ENCODE peak calls at places on chromosomes 11 and 22, in seven cellular contexts. N is MM.1S, W is HepG2, L is fibroblast of mammary gland, G is fibroblast of pulmonary artery, M is IMR-90, Z is osteocyte. T is an unnamed sample.

GRCh38 chr22:45997077-45997774 is 20.3 kb upstream of the WNT7B start:
- DNase-seq in G (peak; percentile 97), L (peak; percentile 99), W (no peak), M (peak; percentile 95), N (peak; percentile 34), Z (peak; percentile 95), T (peak; percentile 68)

GRCh38 chr22:20996598-20997535 is 5.1 kb downstream of the THAP7 start:
- DNase-seq in G (no peak), M (no peak), N (no peak), W (no peak), Z (no peak), L (no peak), T (no peak)

GRCh38 chr11:63795066-63795465 is 18.2 kb upstream of the SPINDOC start:
- DNase-seq in G (no peak), W (no peak), Z (no peak), N (no peak), M (no peak), L (no peak), T (no peak)

GRCh38 chr11:61769169-61769920 is 16.9 kb downstream of the MYRF start:
- DNase-seq in L (no peak), G (peak; percentile 46), N (no peak), M (peak; percentile 48), W (peak; percentile 90), Z (no peak), T (no peak)

GRCh38 chr11:3859373-3859881 is 4.0 kb downstream of the STIM1 start:
- DNase-seq in N (peak; percentile 85), L (no peak), M (no peak), Z (no peak), W (no peak), G (no peak), T (peak; percentile 63)

GRCh38 chr11:108012139-108012725 is 3.5 kb downstream of the CUL5 start:
- DNase-seq in G (no peak), Z (no peak), L (no peak), W (no peak), N (no peak), M (no peak), T (no peak)

GRCh38 chr22:38078046-38078840 is 5.7 kb downstream of the SLC16A8 start:
- DNase-seq in W (no peak), L (no peak), Z (no peak), N (no peak), G (no peak), M (no peak), T (no peak)

GRCh38 chr22:16917144-16918003 is 90.6 kb downstream of the GAB4 start:
- DNase-seq in L (peak; percentile 59), N (peak; percentile 74), W (peak; percentile 57), Z (no peak), G (peak; percentile 46), M (peak; percentile 15), T (peak; percentile 59)

GRCh38 chr11:134592391-134592990 is 180.4 kb upstream of the B3GAT1 start:
- DNase-seq in N (peak; percentile 27), G (peak; percentile 0), Z (peak; percentile 79), M (no peak), L (peak; percentile 1), W (peak; percentile 15), T (no peak)

GRCh38 chr11:7089328-7090251 is 792 bp downstream of the RBMXL2 start:
- DNase-seq in N (no peak), L (no peak), W (no peak), G (no peak), Z (no peak), M (no peak), T (no peak)

GRCh38 chr11:130816516-130816915 is 99.8 kb downstream of the SNX19 start:
- DNase-seq in W (no peak), L (peak; percentile 45), G (no peak), Z (no peak), M (no peak), N (no peak), T (no peak)

GRCh38 chr11:36793542-36793926 is 195.5 kb upstream of the RAG2 start:
- DNase-seq in L (no peak), G (no peak), Z (no peak), W (no peak), N (no peak), M (no peak), T (no peak)

GRCh38 chr11:87338046-87338639 is 300.4 kb downstream of the TMEM135 start:
- DNase-seq in L (peak; percentile 6), Z (no peak), G (no peak), N (no peak), W (no peak), M (no peak), T (no peak)

GRCh38 chr11:101914349-101914736 is 467 bp upstream of the CEP126 start:
- DNase-seq in W (no peak), M (peak; percentile 49), L (peak; percentile 57), N (no peak), Z (no peak), G (no peak), T (no peak)

GRCh38 chr11:45444796-45445195 is 158.7 kb upstream of the SYT13 start:
- DNase-seq in L (no peak), G (no peak), Z (no peak), W (no peak), N (no peak), M (no peak), T (no peak)

GRCh38 chr11:36131719-36132349 is 157.4 kb downstream of the COMMD9 start:
- DNase-seq in W (peak; percentile 20), Z (no peak), L (peak; percentile 67), N (peak; percentile 47), G (peak; percentile 83), M (peak; percentile 63), T (peak; percentile 58)

GRCh38 chr22:48803993-48804810 is 1023.5 kb downstream of the BRD1 start:
- DNase-seq in M (no peak), N (no peak), G (no peak), Z (no peak), W (no peak), L (no peak), T (no peak)

GRCh38 chr11:91243065-91243464 is 981.6 kb upstream of the FAT3 start:
- DNase-seq in L (no peak), W (no peak), N (no peak), Z (no peak), M (peak; percentile 27), G (peak; percentile 14), T (no peak)

GRCh38 chr11:91243630-91244029 is 981.0 kb upstream of the FAT3 start:
- DNase-seq in G (peak; percentile 40), Z (no peak), N (no peak), W (no peak), L (no peak), M (no peak), T (no peak)

GRCh38 chr11:91244921-91245320 is 979.7 kb upstream of the FAT3 start:
- DNase-seq in W (no peak), L (no peak), G (no peak), Z (no peak), N (no peak), M (no peak), T (no peak)

DNA sequence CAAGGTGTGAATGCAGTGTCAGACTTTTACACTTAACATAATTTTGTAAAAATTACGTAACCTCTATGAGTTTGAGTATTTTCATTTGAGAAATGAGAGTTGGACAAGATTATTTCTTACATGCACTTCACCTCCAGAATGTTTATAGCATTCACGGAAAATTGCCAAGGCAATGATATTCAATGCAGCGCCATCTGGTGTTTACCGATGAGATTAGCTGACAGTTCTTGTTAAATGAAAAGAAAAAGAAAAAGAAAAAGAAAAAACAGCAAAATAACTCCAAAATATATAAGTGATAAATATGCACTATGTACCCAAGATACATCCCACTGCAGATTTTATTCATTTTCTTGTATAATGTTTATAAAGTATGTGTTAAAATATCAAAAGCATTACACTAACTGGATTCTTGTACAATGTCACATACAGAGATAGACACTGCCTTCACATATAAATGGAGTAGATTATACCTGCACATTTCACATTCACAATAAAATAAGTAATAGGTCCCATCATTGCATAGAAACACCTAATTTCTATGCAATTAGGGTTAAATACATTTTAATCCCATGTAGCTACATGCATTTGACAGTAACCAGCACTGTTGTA is 976.3 kb upstream of the FAT3 start:
- DNase-seq in N (peak; percentile 55), Z (no peak), M (peak; percentile 53), W (peak; percentile 28), L (peak; percentile 34), G (peak; percentile 59), T (no peak)
- TF ChIP-seq CTCF in N (peak; percentile 72), Z (peak; percentile 80), M (peak; percentile 65), W (peak; percentile 52), L (peak; percentile 51), G (peak; percentile 60), T (peak; percentile 74)

DNA sequence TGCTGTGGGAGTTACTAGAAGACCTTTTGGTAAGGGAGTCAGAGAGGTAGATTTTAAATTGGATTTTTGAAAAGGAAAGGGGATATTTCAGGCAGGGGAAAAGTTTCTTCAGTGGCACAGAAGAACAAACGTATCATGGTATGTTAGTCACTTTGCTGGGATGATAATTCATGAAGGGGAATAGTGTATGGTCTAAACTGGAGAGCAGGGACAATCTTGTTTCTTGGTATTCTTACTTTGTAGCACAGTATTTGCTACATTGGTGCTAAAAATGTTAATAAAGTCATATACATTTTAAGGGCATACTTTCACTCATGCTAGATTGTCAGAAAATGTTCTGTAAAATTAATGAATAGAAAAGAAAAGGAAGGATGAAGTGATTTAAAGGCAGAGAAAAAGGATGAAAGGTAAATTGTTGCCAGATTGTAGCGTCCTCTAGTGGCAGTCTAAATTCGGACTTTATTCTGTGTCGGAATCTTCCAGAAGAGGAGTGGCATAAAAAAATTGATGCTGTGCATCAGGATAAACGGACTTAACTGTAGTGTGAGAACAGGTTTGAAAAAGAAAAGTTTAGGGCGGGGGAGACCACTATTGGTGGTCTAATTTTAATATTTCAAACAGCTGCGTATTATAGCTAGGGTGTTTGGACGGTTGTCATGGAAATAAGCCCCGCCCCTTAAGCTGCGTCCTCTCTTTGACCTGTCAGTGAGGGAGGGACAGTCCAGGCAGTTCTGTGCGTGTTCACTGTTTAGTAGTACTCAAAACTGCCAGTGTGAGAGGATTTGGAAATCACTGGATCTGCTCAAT is at the start of gene BCO2:
- DNase-seq in N (peak; percentile 16), G (peak; percentile 87), Z (peak; percentile 88), L (peak; percentile 69), M (peak; percentile 71), W (peak; percentile 70), T (peak; percentile 39)
- TF ChIP-seq CTCF in N (peak; percentile 71), G (peak; percentile 91), Z (peak; percentile 77), L (peak; percentile 96), M (peak; percentile 92), W (peak; percentile 72), T (peak; percentile 75)

DNA sequence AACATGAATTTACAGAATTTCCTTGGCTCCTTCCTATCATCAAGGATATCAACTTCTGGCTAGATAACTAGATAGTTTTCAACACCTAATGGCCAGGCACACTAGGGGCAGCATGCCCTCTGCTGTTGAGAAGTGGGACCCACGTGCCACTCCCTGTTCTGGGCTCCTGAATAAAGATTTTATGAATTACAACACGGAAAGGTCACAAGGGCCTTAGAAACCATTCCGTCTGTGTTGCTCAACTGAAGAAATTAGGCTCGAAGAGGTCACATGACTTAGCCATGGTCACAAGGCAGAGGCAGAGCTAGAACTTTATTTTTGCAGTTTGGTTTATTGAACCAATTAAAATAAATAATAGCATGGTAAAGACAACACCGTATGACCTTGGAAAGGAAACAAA is 36.0 kb downstream of the PRCP start:
- DNase-seq in N (peak; percentile 80), W (peak; percentile 57), M (peak; percentile 41), Z (no peak), L (peak; percentile 80), G (peak; percentile 71), T (peak; percentile 30)
- TF ChIP-seq CTCF in N (peak; percentile 92), W (peak; percentile 80), M (peak; percentile 62), Z (peak; percentile 79), L (peak; percentile 63), G (peak; percentile 68), T (peak; percentile 62)

DNA sequence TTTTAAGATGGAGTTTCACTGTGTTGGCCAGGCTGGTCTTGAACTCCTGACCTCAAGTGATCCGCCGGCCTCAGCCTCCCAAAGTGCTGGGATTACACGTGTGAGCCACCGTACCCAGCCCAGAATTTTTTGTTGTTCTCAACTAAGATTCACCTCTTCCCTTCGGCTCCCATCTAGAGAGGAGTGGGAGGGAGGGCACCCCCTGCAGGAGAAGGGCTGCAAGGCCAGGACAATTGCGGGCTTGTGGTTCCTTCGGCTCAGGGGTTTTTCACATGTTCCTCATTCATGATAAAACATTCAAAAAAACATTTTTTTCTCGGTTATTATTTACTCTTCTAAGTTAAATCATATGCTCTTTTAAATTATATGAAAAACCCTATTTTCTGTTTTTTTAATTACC is 201.1 kb upstream of the LRRC4C start:
- DNase-seq in L (no peak), N (no peak), Z (no peak), M (no peak), G (no peak), W (no peak), T (no peak)
- TF ChIP-seq CTCF in L (no peak), N (no peak), Z (no peak), M (no peak), G (peak; percentile 2), W (no peak), T (peak; percentile 11)